ENCODE peak calls at places on chromosomes 1 and 21, in six cellular contexts. D, B, J, G, N and H are unnamed samples.

GRCh38 chr1:237457573-237457972 is 415.6 kb downstream of the RYR2 start:
- DNase-seq in B (no peak), J (no peak), G (no peak), N (no peak), D (no peak), H (no peak)

GRCh38 chr1:206824327-206824726 is 41.1 kb upstream of the IL20 start:
- DNase-seq in N (no peak), D (no peak), G (no peak), J (peak; percentile 51), B (no peak), H (no peak)

GRCh38 chr1:20353836-20354235 is 63.2 kb downstream of the VWA5B1 start:
- DNase-seq in G (no peak), N (no peak), D (no peak), B (no peak), J (no peak), H (no peak)

GRCh38 chr1:115677172-115677542 is 35.4 kb downstream of the VANGL1 start:
- DNase-seq in J (no peak), G (no peak), B (no peak), D (no peak), N (peak; percentile 5), H (no peak)

GRCh38 chr1:89935235-89935634 is 59.7 kb upstream of the ZNF326 start:
- DNase-seq in G (no peak), J (no peak), B (no peak), N (no peak), D (no peak), H (no peak)

GRCh38 chr1:201074018-201074417 is 38.2 kb downstream of the CACNA1S start:
- DNase-seq in N (no peak), D (no peak), J (no peak), B (no peak), G (no peak), H (no peak)

GRCh38 chr1:22789356-22789994 is 78.8 kb downstream of the EPHB2 start:
- DNase-seq in D (no peak), G (no peak), B (no peak), J (peak; percentile 19), N (no peak), H (no peak)

GRCh38 chr1:63322944-63323865 is 838 bp downstream of the FOXD3 start:
- DNase-seq in G (no peak), D (no peak), B (peak; percentile 36), J (no peak), N (no peak), H (peak; percentile 67)

GRCh38 chr1:15444476-15445389 is 6.5 kb downstream of the CTRC start:
- DNase-seq in J (no peak), N (no peak), B (no peak), D (peak; percentile 78), G (no peak), H (no peak)

GRCh38 chr21:26795866-26796329 is 49.3 kb downstream of the ADAMTS1 start:
- DNase-seq in D (no peak), J (peak; percentile 100), N (no peak), B (peak; percentile 4), G (no peak), H (peak; percentile 48)

GRCh38 chr1:102550729-102551384 is 554.1 kb upstream of the OLFM3 start:
- DNase-seq in D (no peak), B (no peak), G (peak; percentile 22), J (peak; percentile 9), N (no peak), H (peak; percentile 14)

GRCh38 chr1:56477164-56478111 is 101.9 kb downstream of the PLPP3 start:
- DNase-seq in D (no peak), G (peak; percentile 85), J (peak; percentile 65), N (peak; percentile 17), B (no peak), H (no peak)

GRCh38 chr1:4002741-4003140 is 102.7 kb upstream of the C1orf174 start:
- DNase-seq in G (no peak), J (no peak), B (no peak), D (no peak), N (no peak), H (no peak)

GRCh38 chr21:45536301-45537081 is 5.7 kb downstream of the SLC19A1 start:
- DNase-seq in B (no peak), N (no peak), J (no peak), G (no peak), D (no peak), H (no peak)

GRCh38 chr1:2534775-2535387 is 4.8 kb upstream of the HES5 start:
- DNase-seq in G (no peak), D (no peak), B (no peak), J (peak; percentile 71), N (no peak), H (no peak)

GRCh38 chr1:183881387-183882084 is 76.6 kb downstream of the RGL1 start:
- DNase-seq in J (peak; percentile 86), G (peak; percentile 77), D (no peak), B (peak; percentile 13), N (no peak), H (peak; percentile 59)
- TF ChIP-seq BHLHE40 in J (no peak), G (no peak), D (no peak), B (no peak), N (no peak), H (no peak)

GRCh38 chr1:234752927-234753326 is 142.9 kb upstream of the IRF2BP2 start:
- DNase-seq in N (no peak), D (no peak), J (no peak), B (no peak), G (no peak), H (no peak)

GRCh38 chr1:234753979-234754378 is 144.0 kb upstream of the IRF2BP2 start:
- DNase-seq in B (no peak), J (no peak), N (no peak), D (no peak), G (no peak), H (no peak)

GRCh38 chr1:234756857-234757256 is 146.9 kb upstream of the IRF2BP2 start:
- DNase-seq in J (no peak), D (no peak), G (no peak), B (no peak), N (no peak), H (no peak)

GRCh38 chr1:234756066-234756783 is 146.2 kb upstream of the IRF2BP2 start:
- DNase-seq in J (peak; percentile 37), G (no peak), D (no peak), B (no peak), N (no peak), H (no peak)

DNA sequence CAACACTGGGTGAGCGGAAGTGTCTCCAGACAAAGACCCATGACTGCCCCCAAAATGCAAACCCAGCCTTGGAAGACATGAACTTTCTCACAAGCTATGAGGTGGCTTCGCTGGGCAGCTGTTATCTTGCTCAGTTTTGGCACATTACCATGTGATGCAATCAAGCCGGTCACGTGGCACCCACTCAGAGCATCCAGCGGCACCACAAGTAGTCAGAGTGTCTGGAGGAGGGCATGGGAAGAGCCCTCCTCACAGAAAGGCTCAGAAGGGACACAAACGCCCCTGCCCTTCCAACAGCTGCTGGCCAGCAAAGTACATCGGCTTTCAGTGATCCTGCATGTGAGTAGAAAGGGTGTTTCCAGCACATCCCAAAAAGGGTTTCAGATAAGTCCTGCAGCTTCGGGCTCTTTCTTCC is 145.5 kb upstream of the IRF2BP2 start:
- DNase-seq in G (no peak), J (peak; percentile 95), B (no peak), N (no peak), D (no peak), H (no peak)
- TF ChIP-seq BHLHE40 in G (no peak), J (peak; percentile 93), B (no peak), N (no peak), D (peak; percentile 95), H (no peak)

GRCh38 chr1:111599781-111600180 is 19.8 kb upstream of the RAP1A start:
- DNase-seq in G (no peak), D (peak; percentile 61), B (no peak), N (no peak), J (no peak), H (no peak)
- TF ChIP-seq BHLHE40 in G (no peak), D (peak; percentile 60), B (no peak), N (peak; percentile 52), J (no peak), H (no peak)

GRCh38 chr1:117534995-117535467 is 70.8 kb upstream of the TENT5C start:
- DNase-seq in J (peak; percentile 72), N (peak; percentile 28), B (peak; percentile 5), D (peak; percentile 75), G (peak; percentile 31), H (peak; percentile 72)

GRCh38 chr1:117541003-117541402 is 64.8 kb upstream of the TENT5C start:
- DNase-seq in G (no peak), D (no peak), B (no peak), N (no peak), J (no peak), H (no peak)

GRCh38 chr1:117540532-117540931 is 65.3 kb upstream of the TENT5C start:
- DNase-seq in G (no peak), D (no peak), B (no peak), N (no peak), J (no peak), H (no peak)

GRCh38 chr1:117535776-117536175 is 70.1 kb upstream of the TENT5C start:
- DNase-seq in J (no peak), N (no peak), B (no peak), D (no peak), G (no peak), H (no peak)

DNA sequence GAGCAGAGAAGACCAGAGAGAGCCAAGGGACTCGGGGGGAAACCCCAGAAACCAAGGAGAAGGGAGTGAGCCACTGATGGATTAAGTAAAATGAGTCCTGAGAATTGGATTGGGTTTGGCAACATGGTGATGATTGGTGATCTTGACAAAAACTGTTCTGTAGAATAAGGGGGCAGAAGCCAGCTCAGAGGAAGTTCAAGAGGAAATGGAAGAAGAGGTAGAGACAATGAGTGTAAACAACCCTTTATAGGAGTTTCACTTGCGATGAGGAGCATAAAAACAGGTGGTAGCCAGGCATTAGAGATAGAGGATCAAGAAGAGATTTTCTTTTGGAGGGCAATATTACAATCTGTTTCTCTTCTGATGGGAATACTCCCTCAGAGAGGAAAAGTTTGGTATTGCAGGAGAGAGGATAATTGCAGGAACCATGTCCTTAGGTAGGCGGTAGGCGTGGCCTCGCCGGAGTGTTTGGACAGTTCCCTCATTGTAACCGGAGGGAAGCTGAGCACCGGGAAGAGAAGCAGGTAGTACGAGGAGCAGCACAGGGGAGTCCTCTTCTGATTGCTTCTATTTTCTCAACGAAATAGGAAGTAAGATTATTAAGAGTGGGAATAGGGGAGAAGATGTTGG is 68.4 kb upstream of the TENT5C start:
- DNase-seq in G (peak; percentile 36), N (no peak), D (no peak), J (no peak), B (no peak), H (peak; percentile 33)
- TF ChIP-seq BHLHE40 in G (no peak), N (no peak), D (no peak), J (no peak), B (no peak), H (no peak)

DNA sequence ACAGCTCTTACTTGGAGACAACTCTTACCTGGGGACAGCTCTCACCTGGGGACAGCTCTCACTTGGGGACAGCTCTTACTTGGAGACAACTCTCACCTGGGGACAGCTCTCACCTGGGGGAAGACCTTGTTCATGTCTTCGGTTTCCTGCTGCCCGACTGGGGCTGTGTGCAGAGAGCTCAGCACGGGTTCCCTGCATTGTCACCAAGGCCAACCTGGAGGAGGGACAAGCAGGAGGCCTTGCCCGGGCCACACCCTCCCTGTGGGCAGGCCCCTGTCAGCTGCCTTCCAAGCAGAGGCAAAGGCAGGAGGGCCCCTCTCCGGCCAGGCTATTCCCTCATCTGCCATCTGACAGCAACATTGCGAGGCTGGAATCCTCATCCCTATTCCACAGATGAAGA is at the start of gene LDLRAD1:
- DNase-seq in G (peak; percentile 59), D (peak; percentile 23), J (no peak), B (no peak), N (no peak), H (no peak)
- TF ChIP-seq BHLHE40 in G (no peak), D (no peak), J (no peak), B (no peak), N (no peak), H (no peak)

GRCh38 chr1:36034692-36035091 is 49.2 kb upstream of the TEKT2 start:
- DNase-seq in G (no peak), J (peak; percentile 75), N (no peak), D (peak; percentile 12), B (peak; percentile 2), H (no peak)
- TF ChIP-seq BHLHE40 in G (no peak), J (no peak), N (no peak), D (no peak), B (no peak), H (no peak)